ENCODE peak calls at places on chromosomes 4 and X, in five cellular contexts. K is central memory CD8-positive, alpha-beta T cell; P is cerebellar nuclear complex; L is sigmoid colon; Q is osteocyte. W is an unnamed sample.

GRCh38 chr4:98502624-98503023 is 155.8 kb downstream of the TSPAN5 start:
- DNase-seq in K (no peak), P (no peak), L (no peak), Q (no peak), W (no peak)

GRCh38 chr4:138912714-138913340 is 102.8 kb upstream of the NOCT start:
- DNase-seq in K (no peak), P (no peak), L (no peak), Q (no peak), W (no peak)

GRCh38 chr4:173076903-173077629 is 91.5 kb upstream of the GALNT7 start:
- DNase-seq in K (no peak), P (no peak), L (no peak), Q (no peak), W (no peak)

GRCh38 chr4:69718376-69719293 is 41.8 kb downstream of the SULT1B1 start:
- DNase-seq in K (no peak), P (no peak), L (no peak), Q (no peak), W (no peak)

GRCh38 chrX:71619193-71619592 is 882 bp upstream of the CXCR3 start:
- DNase-seq in K (peak), P (no peak), L (no peak), Q (no peak), W (peak)

GRCh38 chr4:34422472-34422871 is 1821.8 kb downstream of the ARAP2 start:
- DNase-seq in K (no peak), P (no peak), L (no peak), Q (no peak), W (no peak)

GRCh38 chr4:81405900-81406401 is 65.8 kb downstream of the RASGEF1B start:
- DNase-seq in K (peak), P (peak), L (no peak), Q (no peak), W (no peak)

GRCh38 chr4:78613522-78614311 is 62.1 kb downstream of the ANXA3 start:
- DNase-seq in K (no peak), P (no peak), L (no peak), Q (no peak), W (no peak)

GRCh38 chr4:48033825-48034413 is 17.3 kb downstream of the NIPAL1 start:
- DNase-seq in K (peak), P (no peak), L (no peak), Q (no peak), W (peak)

GRCh38 chrX:39409246-39409917 is 608.1 kb downstream of the MID1IP1 start:
- DNase-seq in K (no peak), P (no peak), L (no peak), Q (no peak), W (no peak)

GRCh38 chr4:185304944-185305690 is 90.6 kb downstream of the LRP2BP start:
- DNase-seq in K (no peak), P (no peak), L (no peak), Q (no peak), W (no peak)

GRCh38 chrX:19628006-19628575 is 112.8 kb upstream of the MAP3K15 start:
- DNase-seq in K (no peak), P (no peak), L (no peak), Q (no peak), W (no peak)